ENCODE peak calls at places on chromosome 7, in six cellular contexts. S is iPS-NIHi11, G is brain microvascular endothelial cell, J is NCI-H1092 treated with DMSO at 0.1 percent for 48 hours, T is AG08395, Z is NCI-H774. K is an unnamed sample.

GRCh38 chr7:28456037-28456436 is 43.7 kb downstream of the CREB5 start:
- DNase-seq in S (no peak), G (no peak), J (no peak), T (no peak), Z (no peak), K (no peak)

GRCh38 chr7:147678943-147679342 is 911.6 kb upstream of the C7orf33 start:
- DNase-seq in S (no peak), G (no peak), J (no peak), T (no peak), Z (no peak), K (no peak)

GRCh38 chr7:24057243-24057642 is 226.7 kb upstream of the NPY start:
- DNase-seq in S (no peak), G (no peak), J (no peak), T (no peak), Z (no peak), K (no peak)

GRCh38 chr7:137885623-137886022 is 38.8 kb upstream of the DGKI start:
- DNase-seq in S (no peak), G (no peak), J (no peak), T (no peak), Z (no peak), K (no peak)

GRCh38 chr7:26924149-26924767 is 59.9 kb upstream of the SKAP2 start:
- DNase-seq in S (no peak), G (no peak), J (no peak), T (no peak), Z (no peak), K (no peak)

GRCh38 chr7:7771452-7771851 is 53.0 kb upstream of the RPA3 start:
- DNase-seq in S (no peak), G (no peak), J (no peak), T (no peak), Z (no peak), K (no peak)

GRCh38 chr7:39465055-39465929 is 100.9 kb upstream of the YAE1 start:
- DNase-seq in S (peak), G (peak), J (peak), T (peak), Z (peak), K (peak)

GRCh38 chr7:133703547-133703946 is 423.6 kb upstream of the LRGUK start:
- DNase-seq in S (no peak), G (peak), J (no peak), T (peak), Z (no peak), K (no peak)

GRCh38 chr7:11613292-11613930 is 218.6 kb downstream of the THSD7A start:
- DNase-seq in S (no peak), G (no peak), J (no peak), T (no peak), Z (no peak), K (no peak)

GRCh38 chr7:119270644-119271043 is 1002.3 kb upstream of the KCND2 start:
- DNase-seq in S (no peak), G (no peak), J (no peak), T (no peak), Z (no peak), K (no peak)

GRCh38 chr7:16422100-16422430 is 727 bp upstream of the CRPPA start:
- DNase-seq in S (no peak), G (no peak), J (no peak), T (no peak), Z (no peak), K (no peak)

GRCh38 chr7:29442146-29442545 is 121.5 kb upstream of the PRR15 start:
- DNase-seq in S (peak), G (no peak), J (peak), T (no peak), Z (peak), K (peak)

GRCh38 chr7:79199961-79200360 is 253.5 kb downstream of the MAGI2 start:
- DNase-seq in S (no peak), G (no peak), J (no peak), T (peak), Z (no peak), K (no peak)

GRCh38 chr7:19117081-19117869 is at the start of gene TWIST1:
- DNase-seq in S (peak), G (peak), J (peak), T (peak), Z (peak), K (peak)

GRCh38 chr7:11533229-11533820 is 298.7 kb downstream of the THSD7A start:
- DNase-seq in S (no peak), G (no peak), J (peak), T (no peak), Z (no peak), K (peak)

GRCh38 chr7:18858232-18858631 is 259.2 kb downstream of the TWIST1 start:
- DNase-seq in S (no peak), G (no peak), J (no peak), T (no peak), Z (no peak), K (no peak)

GRCh38 chr7:83837683-83838082 is 188.7 kb upstream of the SEMA3E start:
- DNase-seq in S (no peak), G (no peak), J (no peak), T (no peak), Z (no peak), K (no peak)

GRCh38 chr7:80263321-80263720 is 128.7 kb downstream of the GNAI1 start:
- DNase-seq in S (no peak), G (peak), J (no peak), T (peak), Z (no peak), K (no peak)

GRCh38 chr7:105849122-105849855 is 27.1 kb downstream of the ATXN7L1 start:
- DNase-seq in S (peak), G (peak), J (no peak), T (no peak), Z (no peak), K (no peak)

GRCh38 chr7:135490783-135491182 is 19.1 kb downstream of the CNOT4 start:
- DNase-seq in S (no peak), G (peak), J (no peak), T (no peak), Z (no peak), K (no peak)

GRCh38 chr7:32256376-32256775 is 186.2 kb upstream of the PDE1C start:
- DNase-seq in S (no peak), G (no peak), J (no peak), T (no peak), Z (no peak), K (no peak)

GRCh38 chr7:152402384-152403250 is 33.2 kb downstream of the KMT2C start:
- DNase-seq in S (peak), G (no peak), J (no peak), T (peak), Z (no peak), K (no peak)

GRCh38 chr7:128381161-128381821 is 19.8 kb upstream of the PRRT4 start:
- DNase-seq in S (peak), G (no peak), J (no peak), T (no peak), Z (no peak), K (no peak)

GRCh38 chr7:42734568-42734967 is 177.3 kb downstream of the C7orf25 start:
- DNase-seq in S (no peak), G (peak), J (no peak), T (no peak), Z (no peak), K (no peak)

GRCh38 chr7:121985476-121985875 is 112.5 kb downstream of the PTPRZ1 start:
- DNase-seq in S (peak), G (no peak), J (no peak), T (no peak), Z (no peak), K (no peak)

GRCh38 chr7:54898659-54899340 is 120.0 kb upstream of the EGFR start:
- DNase-seq in S (no peak), G (no peak), J (no peak), T (peak), Z (no peak), K (no peak)

K was measured in COR-L47.